ENCODE peak calls at places on chromosomes 7 and 10, in five cellular contexts. B is A549, X is adrenal gland, C is NB4, O is body of pancreas. D is an unnamed sample.
A peak's percentile ranks its signal among the peaks of the same experiment; 100 is the strongest.

GRCh38 chr10:133361773-133362441 is 4.1 kb upstream of the FUOM start:
- DNase-seq in B (no peak), X (no peak), C (no peak), O (no peak), D (no peak)

GRCh38 chr7:143390773-143391114 is 9.6 kb downstream of the ZYX start:
- DNase-seq in B (no peak), X (no peak), C (no peak), O (no peak), D (no peak)

GRCh38 chr10:103635580-103635979 is 142.1 kb downstream of the NEURL1 start:
- DNase-seq in B (no peak), X (no peak), C (no peak), O (no peak), D (no peak)

GRCh38 chr10:125217986-125218675 is 57.8 kb upstream of the CTBP2 start:
- DNase-seq in B (no peak), X (no peak), C (peak; percentile 13), O (peak; percentile 26), D (no peak)

GRCh38 chr10:29648114-29648982 is 13.6 kb upstream of the SVIL start:
- DNase-seq in B (no peak), X (no peak), C (no peak), O (peak; percentile 43), D (no peak)

GRCh38 chr7:2553831-2554581 is 1.3 kb downstream of the BRAT1 start:
- DNase-seq in B (no peak), X (no peak), C (no peak), O (no peak), D (peak; percentile 40)

GRCh38 chr10:115921795-115922194 is 351.2 kb downstream of the GFRA1 start:
- DNase-seq in B (no peak), X (no peak), C (no peak), O (no peak), D (no peak)

GRCh38 chr7:127504715-127505114 is 80.7 kb downstream of the GCC1 start:
- DNase-seq in B (no peak), X (peak; percentile 54), C (peak; percentile 55), O (peak; percentile 73), D (no peak)

GRCh38 chr7:121620953-121621606 is 225.0 kb upstream of the FAM3C start:
- DNase-seq in B (no peak), X (no peak), C (no peak), O (no peak), D (no peak)

GRCh38 chr7:95330194-95331003 is 6.1 kb upstream of the PON1 start:
- DNase-seq in B (no peak), X (no peak), C (peak; percentile 10), O (no peak), D (no peak)

GRCh38 chr7:17558558-17559332 is 260.3 kb downstream of the AHR start:
- DNase-seq in B (peak; percentile 36), X (no peak), C (no peak), O (no peak), D (peak; percentile 30)

GRCh38 chr10:110008518-110009339 is 945 bp downstream of the ADD3 start:
- DNase-seq in B (peak; percentile 13), X (peak; percentile 57), C (peak; percentile 64), O (peak; percentile 82), D (peak; percentile 56)

GRCh38 chr10:14409856-14410458 is 79.2 kb upstream of the FRMD4A start:
- DNase-seq in B (no peak), X (no peak), C (no peak), O (no peak), D (no peak)
- TF ChIP-seq POLR2A in B (no peak), X (no peak), C (no peak), O (no peak), D (no peak)

DNA sequence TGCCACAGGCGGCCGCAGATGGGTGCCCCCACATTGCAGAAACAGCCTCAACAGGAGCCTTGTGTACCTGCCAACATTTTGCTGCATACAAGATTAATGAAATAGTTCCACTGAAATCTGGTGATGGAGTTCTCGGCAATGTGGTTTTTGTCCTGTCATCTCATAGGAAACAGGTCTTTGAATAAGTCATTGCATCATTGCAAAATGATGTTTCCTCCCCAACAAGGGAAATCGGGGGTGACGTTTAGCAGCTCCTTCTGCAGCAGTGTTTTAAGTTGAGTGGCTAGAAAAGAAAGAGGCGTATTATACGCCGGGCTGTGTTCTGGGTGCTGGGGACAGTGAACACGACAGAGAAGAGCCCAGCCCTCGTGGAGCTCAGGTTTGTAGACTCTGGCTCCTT is 177.0 kb downstream of the PRKAG2 start:
- DNase-seq in B (no peak), X (no peak), C (peak; percentile 86), O (no peak), D (no peak)
- TF ChIP-seq POLR2A in B (no peak), X (no peak), C (no peak), O (no peak), D (no peak)

DNA sequence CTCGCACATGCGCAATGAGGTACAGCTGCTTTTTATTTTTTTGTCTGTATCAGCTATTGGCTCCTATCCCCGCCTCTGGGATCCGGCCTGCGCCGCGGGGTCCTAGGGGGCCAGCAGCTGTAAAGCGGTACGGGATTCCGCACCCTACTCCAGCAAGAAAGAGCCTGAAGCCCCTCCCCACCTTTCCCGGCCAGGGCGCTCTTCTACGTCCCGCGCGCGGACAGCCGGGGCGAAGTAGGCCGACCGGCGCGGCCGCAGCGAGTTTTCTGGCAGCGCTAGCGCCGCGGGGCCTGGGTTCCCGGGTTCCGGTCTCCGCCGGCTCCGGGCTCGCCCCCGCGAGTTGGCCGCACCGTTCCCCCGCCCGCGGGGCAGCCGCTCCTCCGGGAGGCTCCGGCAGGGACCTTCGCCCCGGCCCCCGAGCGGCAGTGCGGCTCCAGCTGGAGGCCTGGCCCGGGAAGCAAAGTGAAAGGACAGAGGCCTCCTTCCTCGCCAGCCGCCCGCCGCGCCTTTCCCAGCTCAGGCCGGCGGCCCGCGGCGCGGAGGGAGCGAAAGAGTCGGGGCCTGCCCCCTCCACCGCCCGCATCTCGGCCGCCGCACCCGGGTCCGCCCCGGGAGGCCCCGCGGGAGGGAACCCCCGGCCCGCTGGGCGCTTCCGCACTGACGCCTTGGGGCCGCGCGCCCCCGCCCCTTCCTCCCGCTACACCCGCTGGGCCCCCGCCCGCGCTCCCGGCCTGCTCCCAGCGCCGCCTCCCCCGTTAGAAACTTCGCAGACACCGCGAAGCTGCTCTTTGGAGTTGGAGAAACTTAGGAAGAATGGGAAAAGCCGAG is 4.7 kb upstream of the SPAG6 start:
- DNase-seq in B (peak; percentile 76), X (peak; percentile 74), C (peak; percentile 75), O (peak; percentile 69), D (peak; percentile 53)
- TF ChIP-seq POLR2A in B (peak; percentile 40), X (peak; percentile 67), C (peak; percentile 16), O (peak; percentile 57), D (peak; percentile 13)

GRCh38 chr10:5665380-5666323 is 743 bp downstream of the ASB13 start:
- DNase-seq in B (peak; percentile 40), X (peak; percentile 73), C (peak; percentile 61), O (peak; percentile 44), D (no peak)

GRCh38 chr10:5663692-5664427 is 2.5 kb downstream of the ASB13 start:
- DNase-seq in B (peak; percentile 36), X (peak; percentile 51), C (no peak), O (no peak), D (no peak)

GRCh38 chr10:5669609-5670008 is 3.2 kb upstream of the ASB13 start:
- DNase-seq in B (no peak), X (no peak), C (no peak), O (no peak), D (no peak)

GRCh38 chr10:5668429-5668828 is 2.0 kb upstream of the ASB13 start:
- DNase-seq in B (no peak), X (no peak), C (no peak), O (no peak), D (no peak)

DNA sequence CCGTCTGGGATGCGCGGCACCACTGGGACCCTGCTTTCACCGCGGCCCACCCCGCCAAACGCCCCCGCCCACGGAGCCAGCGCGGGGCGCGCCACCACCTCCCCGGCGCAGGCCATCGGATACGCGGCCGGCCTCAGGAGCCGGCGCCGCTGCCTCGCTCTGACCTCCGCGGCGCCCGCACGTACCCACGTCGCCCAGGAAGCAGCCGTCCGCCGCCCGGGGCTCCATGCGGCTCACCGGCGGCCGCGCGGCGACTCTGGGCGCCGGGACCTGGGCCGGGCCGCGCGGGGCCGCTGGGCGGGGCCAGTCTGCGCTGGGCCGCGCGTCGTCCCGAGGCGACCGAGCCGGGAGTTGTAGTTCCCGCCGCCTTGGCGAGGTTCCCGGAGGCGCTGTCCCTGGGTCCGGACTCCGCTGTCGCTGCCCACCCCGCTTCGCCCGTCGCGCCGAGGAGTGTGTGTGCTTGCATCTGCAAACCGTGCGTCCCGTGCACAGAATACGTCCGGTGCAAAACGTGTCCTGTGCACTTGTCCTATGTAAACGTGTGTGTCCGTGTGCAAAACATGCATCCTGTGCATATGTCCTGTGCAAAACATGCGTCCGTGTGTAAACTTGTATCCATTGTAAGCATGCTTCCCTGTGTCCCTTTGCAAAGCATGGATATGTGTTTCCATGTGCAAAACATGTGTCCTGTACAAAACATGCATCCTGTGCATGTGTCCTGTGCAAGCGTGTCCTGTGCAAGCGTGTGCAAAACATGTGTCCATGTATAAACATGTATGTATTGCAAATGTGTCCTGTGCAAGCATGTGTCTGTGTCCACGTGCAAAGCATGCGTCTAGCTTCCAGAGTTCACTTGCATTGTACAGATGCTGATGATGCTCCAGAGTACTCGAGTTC is at the start of gene ASB13:
- DNase-seq in B (peak; percentile 68), X (peak; percentile 84), C (peak; percentile 73), O (peak; percentile 84), D (peak; percentile 52)
- TF ChIP-seq POLR2A in B (peak; percentile 61), X (peak; percentile 70), C (peak; percentile 60), O (peak; percentile 43), D (no peak)